ENCODE peak calls at places on chromosome 15, in six cellular contexts. One of them, this sample, is unnamed.

GRCh38 chr15:92907880-92908279 is 7.8 kb downstream of the CHD2 start:
- DNase-seq in nephron progenitor cell: no peak
- DNase-seq in spleen: no peak
- DNase-seq in GM20000: no peak
- DNase-seq in fibroblast of villous mesenchyme: peak; percentile 78
- DNase-seq in Calu3: peak; percentile 29
- DNase-seq in this sample: no peak

GRCh38 chr15:89836255-89837133 is 21.8 kb upstream of the ANPEP start:
- DNase-seq in nephron progenitor cell: no peak
- DNase-seq in spleen: no peak
- DNase-seq in GM20000: no peak
- DNase-seq in fibroblast of villous mesenchyme: peak; percentile 98
- DNase-seq in Calu3: no peak
- DNase-seq in this sample: no peak

GRCh38 chr15:93031103-93031464 is 57.9 kb downstream of the RGMA start:
- DNase-seq in nephron progenitor cell: no peak
- DNase-seq in spleen: no peak
- DNase-seq in GM20000: no peak
- DNase-seq in fibroblast of villous mesenchyme: no peak
- DNase-seq in Calu3: no peak
- DNase-seq in this sample: no peak

GRCh38 chr15:101183226-101183925 is 68.5 kb downstream of the CHSY1 start:
- DNase-seq in nephron progenitor cell: no peak
- DNase-seq in spleen: no peak
- DNase-seq in GM20000: no peak
- DNase-seq in fibroblast of villous mesenchyme: peak; percentile 77
- DNase-seq in Calu3: no peak
- DNase-seq in this sample: no peak

GRCh38 chr15:70478251-70478990 is 284.9 kb downstream of the UACA start:
- DNase-seq in nephron progenitor cell: peak; percentile 39
- DNase-seq in spleen: peak; percentile 85
- DNase-seq in GM20000: peak; percentile 74
- DNase-seq in fibroblast of villous mesenchyme: no peak
- DNase-seq in Calu3: no peak
- DNase-seq in this sample: peak; percentile 73

GRCh38 chr15:71713191-71713798 is 97.1 kb upstream of the NR2E3 start:
- DNase-seq in nephron progenitor cell: no peak
- DNase-seq in spleen: no peak
- DNase-seq in GM20000: no peak
- DNase-seq in fibroblast of villous mesenchyme: peak; percentile 15
- DNase-seq in Calu3: no peak
- DNase-seq in this sample: no peak

GRCh38 chr15:95698230-95698629 is 632.3 kb upstream of the NR2F2 start:
- DNase-seq in nephron progenitor cell: no peak
- DNase-seq in spleen: no peak
- DNase-seq in GM20000: no peak
- DNase-seq in fibroblast of villous mesenchyme: no peak
- DNase-seq in Calu3: no peak
- DNase-seq in this sample: no peak

GRCh38 chr15:55033574-55033973 is 163.2 kb downstream of the RSL24D1 start:
- DNase-seq in nephron progenitor cell: no peak
- DNase-seq in spleen: no peak
- DNase-seq in GM20000: no peak
- DNase-seq in fibroblast of villous mesenchyme: no peak
- DNase-seq in Calu3: no peak
- DNase-seq in this sample: no peak

GRCh38 chr15:100093211-100094126 is 248.3 kb downstream of the ADAMTS17 start:
- DNase-seq in nephron progenitor cell: no peak
- DNase-seq in spleen: peak; percentile 37
- DNase-seq in GM20000: no peak
- DNase-seq in fibroblast of villous mesenchyme: peak; percentile 51
- DNase-seq in Calu3: no peak
- DNase-seq in this sample: no peak

DNA sequence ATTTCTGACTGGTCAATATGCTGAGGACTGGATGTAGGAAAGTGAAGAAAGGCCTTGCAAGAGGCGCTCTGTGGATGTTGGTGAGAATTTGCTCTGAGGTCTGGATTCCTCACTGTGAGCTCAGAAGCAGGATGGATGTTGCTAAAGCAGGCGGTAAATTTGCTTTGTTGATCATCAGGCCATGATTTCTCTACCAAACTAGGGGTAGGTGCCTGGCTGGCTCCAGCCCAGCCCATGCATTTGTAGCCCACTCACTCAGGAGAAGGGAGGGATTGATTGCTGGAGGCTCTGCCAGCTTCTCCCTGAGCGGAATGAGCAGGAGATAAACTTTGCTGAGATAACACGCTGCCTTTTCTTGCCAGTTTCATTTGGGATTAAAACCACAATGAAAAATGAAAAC is 44.3 kb upstream of the NTRK3 start:
- DNase-seq in nephron progenitor cell: no peak
- DNase-seq in spleen: no peak
- DNase-seq in GM20000: no peak
- DNase-seq in fibroblast of villous mesenchyme: no peak
- DNase-seq in Calu3: no peak
- DNase-seq in this sample: no peak
- TF ChIP-seq CTCF in nephron progenitor cell: no peak
- TF ChIP-seq CTCF in spleen: no peak
- TF ChIP-seq CTCF in GM20000: no peak
- TF ChIP-seq CTCF in fibroblast of villous mesenchyme: no peak
- TF ChIP-seq CTCF in Calu3: no peak
- TF ChIP-seq CTCF in this sample: no peak

DNA sequence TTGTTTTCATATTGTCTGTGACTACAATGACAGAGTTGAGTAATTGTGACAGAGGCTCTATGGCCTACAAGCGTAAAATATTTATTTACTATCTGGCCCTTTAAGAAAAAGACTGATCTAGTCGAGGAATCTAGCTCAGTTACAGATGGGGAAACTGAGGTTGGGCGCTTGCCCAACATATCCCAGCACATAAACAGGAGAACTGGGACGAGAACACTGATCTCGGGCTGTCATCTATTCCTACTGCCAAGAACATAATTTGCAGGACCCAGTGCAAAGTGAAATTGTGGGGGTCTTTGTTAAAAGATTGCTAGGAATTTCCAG is 1.9 kb downstream of the FES start:
- DNase-seq in nephron progenitor cell: no peak
- DNase-seq in spleen: no peak
- DNase-seq in GM20000: no peak
- DNase-seq in fibroblast of villous mesenchyme: no peak
- DNase-seq in Calu3: no peak
- DNase-seq in this sample: no peak
- TF ChIP-seq CTCF in nephron progenitor cell: peak; percentile 38
- TF ChIP-seq CTCF in spleen: peak; percentile 38
- TF ChIP-seq CTCF in GM20000: no peak
- TF ChIP-seq CTCF in fibroblast of villous mesenchyme: no peak
- TF ChIP-seq CTCF in Calu3: no peak
- TF ChIP-seq CTCF in this sample: no peak

DNA sequence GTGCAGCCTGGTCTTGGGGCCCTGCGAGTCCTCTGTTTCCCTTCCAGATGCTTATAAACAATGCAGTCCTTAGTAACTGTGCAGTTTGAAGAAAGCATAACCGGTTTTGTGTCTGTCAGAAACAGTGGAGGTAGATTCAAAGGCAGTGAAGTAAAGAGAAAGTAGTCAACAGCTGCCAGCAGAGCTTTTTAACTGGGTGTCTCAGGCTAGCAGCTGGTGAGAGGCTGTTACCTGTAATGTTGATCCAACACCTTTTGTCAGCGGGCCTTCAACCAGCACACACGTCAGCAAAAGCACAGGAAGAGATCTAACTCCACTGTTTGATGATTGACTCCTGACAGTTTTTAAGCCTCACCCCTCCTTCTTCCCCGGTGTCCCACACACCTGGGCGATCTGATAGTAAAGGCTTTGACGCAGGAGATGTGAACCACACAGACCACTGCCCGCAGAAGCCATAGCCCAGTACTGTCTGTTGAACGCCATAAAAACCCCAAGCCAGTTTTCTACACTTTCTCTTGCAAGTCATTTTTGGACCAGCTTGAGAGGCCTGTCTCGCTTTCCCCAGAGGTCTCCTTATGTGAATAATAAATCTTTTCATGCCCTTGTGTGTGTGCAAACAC is 178.0 kb downstream of the FMN1 start:
- DNase-seq in nephron progenitor cell: no peak
- DNase-seq in spleen: no peak
- DNase-seq in GM20000: no peak
- DNase-seq in fibroblast of villous mesenchyme: no peak
- DNase-seq in Calu3: no peak
- DNase-seq in this sample: no peak
- TF ChIP-seq CTCF in nephron progenitor cell: no peak
- TF ChIP-seq CTCF in spleen: no peak
- TF ChIP-seq CTCF in GM20000: no peak
- TF ChIP-seq CTCF in fibroblast of villous mesenchyme: no peak
- TF ChIP-seq CTCF in Calu3: no peak
- TF ChIP-seq CTCF in this sample: no peak

GRCh38 chr15:25134546-25134945 is 179.8 kb downstream of the SNRPN start:
- DNase-seq in nephron progenitor cell: no peak
- DNase-seq in spleen: no peak
- DNase-seq in GM20000: no peak
- DNase-seq in fibroblast of villous mesenchyme: peak; percentile 2
- DNase-seq in Calu3: no peak
- DNase-seq in this sample: no peak
- TF ChIP-seq CTCF in nephron progenitor cell: peak; percentile 15
- TF ChIP-seq CTCF in spleen: no peak
- TF ChIP-seq CTCF in GM20000: no peak
- TF ChIP-seq CTCF in fibroblast of villous mesenchyme: no peak
- TF ChIP-seq CTCF in Calu3: no peak
- TF ChIP-seq CTCF in this sample: no peak

This sample was measured in GM10248.